ENCODE peak calls at places on chromosomes 1 and 21, in five cellular contexts. One of them, this sample, is unnamed.

GRCh38 chr1:74771913-74772515 is 39.1 kb downstream of the TYW3 start:
- DNase-seq in mucosa of gallbladder: peak
- DNase-seq in stimulated activated effector memory CD8-positive, alpha-beta T cell treated with anti-CD3 and anti-CD28 coated beads, Interleukin-12 subunit alpha, Interleukin-12 subunit beta, amount 100 ng/mL, for 72 hours: no peak
- DNase-seq in GM13977: no peak
- DNase-seq in AG09319: peak
- DNase-seq in this sample: peak

GRCh38 chr1:165441166-165441955 is 3.6 kb downstream of the RXRG start:
- DNase-seq in mucosa of gallbladder: no peak
- DNase-seq in stimulated activated effector memory CD8-positive, alpha-beta T cell treated with anti-CD3 and anti-CD28 coated beads, Interleukin-12 subunit alpha, Interleukin-12 subunit beta, amount 100 ng/mL, for 72 hours: no peak
- DNase-seq in GM13977: no peak
- DNase-seq in AG09319: no peak
- DNase-seq in this sample: no peak

GRCh38 chr1:217425528-217425927 is 205.4 kb downstream of the GPATCH2 start:
- DNase-seq in mucosa of gallbladder: no peak
- DNase-seq in stimulated activated effector memory CD8-positive, alpha-beta T cell treated with anti-CD3 and anti-CD28 coated beads, Interleukin-12 subunit alpha, Interleukin-12 subunit beta, amount 100 ng/mL, for 72 hours: no peak
- DNase-seq in GM13977: no peak
- DNase-seq in AG09319: no peak
- DNase-seq in this sample: no peak

GRCh38 chr1:65141394-65141793 is 6.6 kb upstream of the AK4 start:
- DNase-seq in mucosa of gallbladder: peak
- DNase-seq in stimulated activated effector memory CD8-positive, alpha-beta T cell treated with anti-CD3 and anti-CD28 coated beads, Interleukin-12 subunit alpha, Interleukin-12 subunit beta, amount 100 ng/mL, for 72 hours: no peak
- DNase-seq in GM13977: no peak
- DNase-seq in AG09319: no peak
- DNase-seq in this sample: no peak

GRCh38 chr1:24898909-24899439 is 31.1 kb downstream of the RUNX3 start:
- DNase-seq in mucosa of gallbladder: no peak
- DNase-seq in stimulated activated effector memory CD8-positive, alpha-beta T cell treated with anti-CD3 and anti-CD28 coated beads, Interleukin-12 subunit alpha, Interleukin-12 subunit beta, amount 100 ng/mL, for 72 hours: peak
- DNase-seq in GM13977: peak
- DNase-seq in AG09319: no peak
- DNase-seq in this sample: peak

GRCh38 chr1:179753061-179753460 is 10.0 kb downstream of the FAM163A start:
- DNase-seq in mucosa of gallbladder: no peak
- DNase-seq in stimulated activated effector memory CD8-positive, alpha-beta T cell treated with anti-CD3 and anti-CD28 coated beads, Interleukin-12 subunit alpha, Interleukin-12 subunit beta, amount 100 ng/mL, for 72 hours: no peak
- DNase-seq in GM13977: no peak
- DNase-seq in AG09319: no peak
- DNase-seq in this sample: no peak

GRCh38 chr1:21341517-21342078 is 51.3 kb upstream of the ECE1 start:
- DNase-seq in mucosa of gallbladder: no peak
- DNase-seq in stimulated activated effector memory CD8-positive, alpha-beta T cell treated with anti-CD3 and anti-CD28 coated beads, Interleukin-12 subunit alpha, Interleukin-12 subunit beta, amount 100 ng/mL, for 72 hours: no peak
- DNase-seq in GM13977: no peak
- DNase-seq in AG09319: no peak
- DNase-seq in this sample: no peak

GRCh38 chr1:35929730-35930592 is 944 bp upstream of the AGO3 start:
- DNase-seq in mucosa of gallbladder: peak
- DNase-seq in stimulated activated effector memory CD8-positive, alpha-beta T cell treated with anti-CD3 and anti-CD28 coated beads, Interleukin-12 subunit alpha, Interleukin-12 subunit beta, amount 100 ng/mL, for 72 hours: peak
- DNase-seq in GM13977: peak
- DNase-seq in AG09319: no peak
- DNase-seq in this sample: peak

GRCh38 chr21:17472167-17472566 is 40.7 kb upstream of the CXADR start:
- DNase-seq in mucosa of gallbladder: no peak
- DNase-seq in stimulated activated effector memory CD8-positive, alpha-beta T cell treated with anti-CD3 and anti-CD28 coated beads, Interleukin-12 subunit alpha, Interleukin-12 subunit beta, amount 100 ng/mL, for 72 hours: no peak
- DNase-seq in GM13977: no peak
- DNase-seq in AG09319: no peak
- DNase-seq in this sample: no peak

GRCh38 chr1:219312967-219313366 is 139.3 kb downstream of the LYPLAL1 start:
- DNase-seq in mucosa of gallbladder: no peak
- DNase-seq in stimulated activated effector memory CD8-positive, alpha-beta T cell treated with anti-CD3 and anti-CD28 coated beads, Interleukin-12 subunit alpha, Interleukin-12 subunit beta, amount 100 ng/mL, for 72 hours: no peak
- DNase-seq in GM13977: no peak
- DNase-seq in AG09319: no peak
- DNase-seq in this sample: no peak

GRCh38 chr1:76381450-76382108 is 307.0 kb downstream of the ST6GALNAC3 start:
- DNase-seq in mucosa of gallbladder: no peak
- DNase-seq in stimulated activated effector memory CD8-positive, alpha-beta T cell treated with anti-CD3 and anti-CD28 coated beads, Interleukin-12 subunit alpha, Interleukin-12 subunit beta, amount 100 ng/mL, for 72 hours: no peak
- DNase-seq in GM13977: no peak
- DNase-seq in AG09319: peak
- DNase-seq in this sample: no peak

GRCh38 chr1:9618912-9619679 is 30.4 kb downstream of the TMEM201 start:
- DNase-seq in mucosa of gallbladder: no peak
- DNase-seq in stimulated activated effector memory CD8-positive, alpha-beta T cell treated with anti-CD3 and anti-CD28 coated beads, Interleukin-12 subunit alpha, Interleukin-12 subunit beta, amount 100 ng/mL, for 72 hours: no peak
- DNase-seq in GM13977: no peak
- DNase-seq in AG09319: no peak
- DNase-seq in this sample: no peak